ENCODE peak calls at places on chromosomes 13 and 19, in six cellular contexts. Z, B, I, W, J and X are unnamed samples.

GRCh38 chr13:99496322-99497142 is 4.7 kb upstream of the TM9SF2 start:
- DNase-seq in Z (peak; percentile 34), B (peak; percentile 49), I (peak; percentile 21), W (no peak), J (no peak), X (no peak)

GRCh38 chr19:56917998-56918397 is 77.5 kb upstream of the PEG3 start:
- DNase-seq in Z (no peak), B (no peak), I (no peak), W (no peak), J (no peak), X (no peak)

GRCh38 chr19:45283443-45284033 is 32.5 kb downstream of the MARK4 start:
- DNase-seq in Z (no peak), B (no peak), I (no peak), W (no peak), J (no peak), X (no peak)

GRCh38 chr13:49421391-49421790 is 22.5 kb downstream of the CAB39L start:
- DNase-seq in Z (peak; percentile 35), B (no peak), I (no peak), W (peak; percentile 21), J (no peak), X (no peak)

GRCh38 chr13:99062593-99062992 is 84.7 kb upstream of the DOCK9 start:
- DNase-seq in Z (no peak), B (no peak), I (peak; percentile 38), W (peak; percentile 55), J (no peak), X (no peak)

GRCh38 chr13:110179116-110179857 is 127.7 kb downstream of the COL4A1 start:
- DNase-seq in Z (no peak), B (no peak), I (no peak), W (no peak), J (no peak), X (no peak)

GRCh38 chr13:110400786-110401533 is 93.9 kb downstream of the COL4A2 start:
- DNase-seq in Z (no peak), B (peak; percentile 86), I (no peak), W (no peak), J (no peak), X (no peak)

GRCh38 chr13:21673592-21674270 is 2.9 kb downstream of the FGF9 start:
- DNase-seq in Z (peak; percentile 19), B (no peak), I (peak; percentile 40), W (peak; percentile 58), J (no peak), X (no peak)

GRCh38 chr19:7931221-7932061 is 5.5 kb upstream of the CTXN1 start:
- DNase-seq in Z (no peak), B (no peak), I (no peak), W (no peak), J (no peak), X (peak; percentile 92)

GRCh38 chr13:33205804-33206221 is 79.7 kb downstream of the STARD13 start:
- DNase-seq in Z (no peak), B (no peak), I (no peak), W (peak; percentile 28), J (no peak), X (no peak)

GRCh38 chr13:80363890-80364503 is 23.1 kb upstream of the SPRY2 start:
- DNase-seq in Z (peak; percentile 21), B (no peak), I (no peak), W (no peak), J (no peak), X (no peak)

GRCh38 chr19:35090160-35090794 is 25.3 kb upstream of the FXYD3 start:
- DNase-seq in Z (peak; percentile 87), B (no peak), I (no peak), W (peak; percentile 60), J (no peak), X (no peak)

GRCh38 chr13:93345642-93346220 is 119.1 kb downstream of the GPC6 start:
- DNase-seq in Z (no peak), B (no peak), I (no peak), W (no peak), J (no peak), X (no peak)

GRCh38 chr13:77779461-77780272 is 82.2 kb downstream of the SLAIN1 start:
- DNase-seq in Z (peak; percentile 4), B (peak; percentile 75), I (no peak), W (peak; percentile 31), J (peak; percentile 55), X (no peak)

GRCh38 chr13:113664751-113665581 is 2.1 kb upstream of the GRK1 start:
- DNase-seq in Z (no peak), B (no peak), I (no peak), W (no peak), J (no peak), X (peak; percentile 74)

GRCh38 chr13:97030705-97031452 is 36.6 kb upstream of the OXGR1 start:
- DNase-seq in Z (peak; percentile 19), B (no peak), I (no peak), W (peak; percentile 15), J (peak; percentile 4), X (no peak)

GRCh38 chr13:93951153-93951552 is 528.3 kb downstream of the DCT start:
- DNase-seq in Z (no peak), B (no peak), I (no peak), W (no peak), J (no peak), X (no peak)

GRCh38 chr19:4338441-4339350 is at the start of gene STAP2:
- DNase-seq in Z (no peak), B (no peak), I (no peak), W (peak; percentile 37), J (no peak), X (no peak)

DNA sequence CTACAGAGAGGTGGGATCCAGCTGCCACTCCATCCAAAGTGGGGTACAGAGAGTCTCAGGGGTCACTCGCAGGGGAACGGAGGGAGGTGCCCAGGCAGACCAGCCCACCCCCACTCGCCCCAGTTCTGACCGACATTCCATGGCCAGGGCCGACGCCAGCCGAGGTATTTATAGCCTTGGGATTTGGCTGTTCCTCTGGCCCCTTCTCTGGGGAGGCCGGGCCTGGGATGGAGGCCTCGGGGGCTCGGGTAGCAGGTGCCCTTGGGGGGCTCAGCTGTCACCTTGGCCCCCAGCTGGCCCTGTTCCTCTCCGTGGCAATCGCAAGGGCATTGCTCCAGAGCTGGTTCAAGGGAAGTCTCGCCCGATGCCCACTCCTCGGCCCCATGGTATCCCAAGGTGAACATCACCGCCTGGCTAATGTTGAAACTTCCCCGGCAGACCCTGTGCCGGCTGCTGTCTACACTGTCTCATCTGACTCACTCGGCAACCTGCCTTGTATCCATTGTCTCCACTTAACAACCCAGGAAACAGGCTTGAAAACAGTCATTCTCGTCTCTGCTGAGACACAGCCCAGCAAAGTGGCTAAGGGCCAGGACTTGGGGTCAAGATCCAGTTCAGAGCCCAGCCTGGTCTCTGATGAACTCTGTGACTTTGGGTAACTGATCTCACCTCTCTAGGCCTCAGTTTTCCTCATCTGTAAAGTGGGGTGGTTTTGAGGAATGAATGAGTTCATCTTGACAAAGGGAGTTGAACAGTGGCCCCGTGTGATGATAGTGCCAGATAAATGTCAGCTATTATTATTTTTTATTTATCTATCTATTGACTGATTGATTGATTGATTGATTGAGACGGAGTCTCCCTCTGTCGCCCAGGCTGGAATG is 9.7 kb downstream of the PRKACA start:
- DNase-seq in Z (no peak), B (no peak), I (peak; percentile 74), W (no peak), J (no peak), X (no peak)
- TF ChIP-seq CTCF in Z (no peak), B (no peak), I (no peak), W (no peak), J (no peak), X (no peak)

DNA sequence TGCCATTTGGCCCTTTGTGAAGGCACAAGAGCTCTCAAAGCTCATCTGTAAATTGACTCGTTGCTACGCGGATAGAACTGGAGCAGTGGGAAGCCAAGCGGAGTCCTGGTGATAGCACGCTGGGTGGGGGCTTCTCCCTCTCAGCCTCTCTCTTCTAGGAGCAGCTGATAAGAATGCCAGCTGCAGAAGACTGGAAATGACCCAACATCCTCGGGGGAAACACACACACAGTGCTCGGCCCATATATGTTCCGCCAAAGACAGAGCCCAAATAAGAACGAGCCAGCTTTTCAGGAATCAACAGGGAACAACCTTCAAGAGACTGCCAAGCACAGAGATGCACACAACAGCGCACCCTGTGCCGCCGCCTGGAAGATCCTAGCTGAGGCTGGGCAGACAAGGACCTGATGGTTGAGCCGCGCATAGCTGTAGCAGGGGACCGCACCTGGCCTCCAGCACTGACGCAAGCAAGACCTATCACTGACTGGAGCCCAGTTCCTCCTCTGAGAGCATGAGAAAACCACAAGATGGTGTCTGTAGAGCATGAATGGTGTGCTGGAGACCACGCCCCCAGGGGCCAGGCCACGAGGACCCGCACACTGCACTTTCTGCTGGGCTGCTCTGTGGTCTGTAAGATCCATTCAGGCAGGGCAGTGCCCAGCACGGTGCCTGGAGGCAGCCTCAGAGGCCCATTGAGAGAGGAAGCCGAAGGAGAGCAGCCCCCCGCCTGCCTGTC is 16.0 kb upstream of the SLC35E1 start:
- DNase-seq in Z (peak; percentile 78), B (no peak), I (peak; percentile 34), W (no peak), J (no peak), X (no peak)
- TF ChIP-seq CTCF in Z (peak; percentile 25), B (no peak), I (no peak), W (no peak), J (no peak), X (no peak)

GRCh38 chr19:17327654-17328516 is 6.8 kb downstream of the ANO8 start:
- DNase-seq in Z (peak; percentile 86), B (no peak), I (no peak), W (peak; percentile 84), J (no peak), X (no peak)
- TF ChIP-seq CTCF in Z (peak; percentile 31), B (no peak), I (no peak), W (no peak), J (peak; percentile 11), X (peak; percentile 35)

GRCh38 chr19:43576479-43576878 is 878 bp downstream of the PINLYP start:
- DNase-seq in Z (no peak), B (no peak), I (no peak), W (no peak), J (no peak), X (no peak)

GRCh38 chr19:43574424-43575155 is 737 bp downstream of the XRCC1 start:
- DNase-seq in Z (no peak), B (no peak), I (no peak), W (no peak), J (no peak), X (no peak)

GRCh38 chr19:43572172-43572588 is 3.1 kb downstream of the XRCC1 start:
- DNase-seq in Z (no peak), B (no peak), I (no peak), W (no peak), J (no peak), X (no peak)

GRCh38 chr19:43575955-43576451 is 402 bp downstream of the PINLYP start:
- DNase-seq in Z (no peak), B (no peak), I (no peak), W (no peak), J (no peak), X (no peak)

DNA sequence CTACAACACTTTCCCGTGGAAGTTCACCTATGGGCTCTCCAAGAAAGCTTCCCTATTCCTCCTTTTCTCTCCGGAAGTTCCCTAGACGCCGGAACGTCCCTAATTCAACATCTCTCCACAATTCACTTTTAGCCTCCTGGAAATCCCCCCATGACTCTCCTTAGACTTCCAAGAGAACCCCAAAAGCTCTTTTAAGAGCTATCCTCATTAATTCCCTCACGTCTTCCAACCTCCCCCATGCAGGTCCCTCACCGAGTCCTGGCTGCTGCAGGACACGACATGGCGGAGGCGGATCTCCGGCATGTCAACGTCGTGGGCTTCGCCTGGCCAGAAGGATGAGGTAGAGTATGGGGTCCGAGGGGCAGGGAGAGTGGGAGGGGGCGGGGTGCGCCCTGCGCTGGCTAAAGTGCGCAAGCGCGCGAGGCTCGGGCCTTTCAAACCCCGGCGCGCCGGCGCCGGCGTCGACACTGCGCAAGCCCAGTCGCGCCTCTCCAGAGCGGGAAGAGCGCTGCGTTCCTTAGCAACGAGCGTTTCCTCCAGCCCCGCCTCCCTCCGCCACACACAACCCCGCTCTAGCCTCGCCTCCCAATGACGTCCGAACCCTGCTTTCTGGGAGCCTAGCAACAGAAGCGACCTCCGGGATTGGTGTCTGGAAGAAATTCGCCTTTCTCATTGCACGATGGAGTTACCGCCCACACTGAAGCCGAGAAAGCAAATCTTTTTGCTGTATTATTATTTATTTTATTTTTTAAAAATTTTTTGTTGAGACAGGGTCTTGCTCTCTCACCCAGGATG is at the start of the genes PINLYP and XRCC1:
- DNase-seq in Z (peak; percentile 96), B (peak; percentile 95), I (peak; percentile 97), W (peak; percentile 96), J (peak; percentile 94), X (peak; percentile 98)
- TF ChIP-seq CTCF in Z (no peak), B (no peak), I (no peak), W (no peak), J (peak; percentile 6), X (no peak)